ENCODE peak calls at places on chromosome 6, in nine cellular contexts. I is tibial artery; D is non-pigmented ciliary epithelial cell; H is hepatic stellate cell; U is stimulated activated CD8-positive, alpha-beta memory T cell treated with anti-CD3 and anti-CD28 coated beads, Interleukin-2, amount 100 ng/mL, for 1 hour; V is activated gamma-delta T cell treated with Interleukin-2 at 50 U/mL for 16 hours; Y is OCI-LY7; M is A172; F is RCC 7860. G is an unnamed sample.

GRCh38 chr6:138349891-138350290 is 27.8 kb upstream of the SMIM28 start:
- DNase-seq in I (no peak), H (no peak), U (no peak), F (no peak), M (peak; percentile 4), D (no peak), V (no peak), Y (no peak), G (no peak)

GRCh38 chr6:111692327-111693164 is 86.9 kb upstream of the TRAF3IP2 start:
- DNase-seq in Y (no peak), I (no peak), U (no peak), V (no peak), F (peak; percentile 26), M (no peak), H (no peak), D (no peak), G (no peak)

GRCh38 chr6:16405349-16405865 is 167.0 kb downstream of the GMPR start:
- DNase-seq in F (no peak), M (no peak), H (no peak), V (no peak), D (no peak), I (no peak), U (no peak), Y (no peak), G (no peak)

GRCh38 chr6:134437376-134437775 is 119.5 kb upstream of the SGK1 start:
- DNase-seq in I (peak; percentile 25), D (no peak), M (peak; percentile 29), U (no peak), Y (peak; percentile 20), F (no peak), V (no peak), H (no peak), G (no peak)

GRCh38 chr6:128731249-128732165 is 151.4 kb upstream of the LAMA2 start:
- DNase-seq in U (no peak), F (peak; percentile 41), V (no peak), M (peak; percentile 63), I (no peak), H (peak; percentile 29), D (peak; percentile 24), Y (no peak), G (peak; percentile 1)

GRCh38 chr6:85458184-85458583 is 8.3 kb downstream of the NT5E start:
- DNase-seq in I (no peak), M (no peak), Y (peak; percentile 3), F (no peak), V (no peak), D (no peak), U (no peak), H (no peak), G (no peak)

GRCh38 chr6:142893088-142893487 is 51.9 kb downstream of the HIVEP2 start:
- DNase-seq in F (peak; percentile 22), H (no peak), D (no peak), M (peak; percentile 30), I (no peak), Y (no peak), U (no peak), V (no peak), G (no peak)

GRCh38 chr6:128500017-128500416 is 20.4 kb downstream of the PTPRK start:
- DNase-seq in H (no peak), M (no peak), Y (no peak), I (no peak), F (no peak), D (no peak), V (no peak), U (no peak), G (no peak)

GRCh38 chr6:4506221-4506620 is 270.0 kb upstream of the CDYL start:
- DNase-seq in M (no peak), V (no peak), D (no peak), Y (no peak), F (no peak), H (no peak), U (no peak), I (no peak), G (no peak)

GRCh38 chr6:41568585-41569384 is 22.6 kb downstream of the FOXP4 start:
- DNase-seq in D (no peak), V (no peak), I (no peak), F (no peak), Y (no peak), U (no peak), H (peak; percentile 33), M (no peak), G (no peak)

GRCh38 chr6:17710331-17710730 is 3.6 kb upstream of the NUP153 start:
- DNase-seq in M (no peak), D (no peak), H (peak; percentile 47), Y (no peak), V (no peak), F (no peak), U (no peak), I (no peak), G (no peak)

GRCh38 chr6:52697903-52698302 is 27.0 kb downstream of the TMEM14A start:
- DNase-seq in H (no peak), M (no peak), Y (no peak), V (no peak), I (no peak), D (no peak), U (no peak), F (no peak), G (no peak)

GRCh38 chr6:837380-837779 is 144.4 kb upstream of the EXOC2 start:
- DNase-seq in H (no peak), F (no peak), U (no peak), D (no peak), I (no peak), Y (no peak), V (no peak), M (no peak), G (no peak)

GRCh38 chr6:132475925-132476324 is 37.0 kb downstream of the STX7 start:
- DNase-seq in I (no peak), Y (no peak), U (no peak), M (no peak), D (no peak), H (no peak), F (no peak), V (no peak), G (no peak)

GRCh38 chr6:20334334-20334733 is 67.3 kb upstream of the E2F3 start:
- DNase-seq in U (no peak), I (no peak), D (no peak), H (no peak), F (no peak), V (no peak), Y (no peak), M (no peak), G (no peak)

GRCh38 chr6:84227044-84227433 is 404 bp downstream of the CEP162 start:
- DNase-seq in H (no peak), M (no peak), U (no peak), F (no peak), I (no peak), V (no peak), Y (no peak), D (no peak), G (no peak)

GRCh38 chr6:35496851-35497570 is at the start of gene TEAD3:
- DNase-seq in F (no peak), V (peak; percentile 21), D (no peak), H (peak; percentile 93), I (no peak), U (no peak), M (peak; percentile 34), Y (peak; percentile 48), G (peak; percentile 94)

GRCh38 chr6:161254754-161255253 is 19.1 kb downstream of the AGPAT4 start:
- DNase-seq in H (no peak), V (no peak), D (no peak), Y (no peak), U (no peak), M (no peak), F (no peak), I (no peak), G (no peak)

GRCh38 chr6:46254946-46255345 is 84.2 kb upstream of the ENPP5 start:
- DNase-seq in D (no peak), M (no peak), F (no peak), U (no peak), H (no peak), V (no peak), Y (no peak), I (no peak), G (no peak)

GRCh38 chr6:132931313-132931712 is 116.9 kb downstream of the RPS12 start:
- DNase-seq in D (no peak), U (no peak), M (no peak), Y (no peak), F (no peak), I (no peak), H (no peak), V (no peak), G (no peak)

GRCh38 chr6:52330470-52330869 is 31.5 kb upstream of the PAQR8 start:
- DNase-seq in Y (no peak), F (no peak), D (no peak), V (no peak), M (no peak), H (no peak), I (no peak), U (no peak), G (no peak)

GRCh38 chr6:56242343-56242742 is 5.0 kb downstream of the COL21A1 start:
- DNase-seq in V (no peak), H (no peak), U (no peak), D (no peak), Y (no peak), I (no peak), F (no peak), M (no peak), G (no peak)

G was measured in GM19239.